ENCODE peak calls at places on chromosomes 2 and 18, in seven cellular contexts. H is NCI-H510A; T is effector memory CD4-positive, alpha-beta T cell; J is DMS 273 treated with DMSO at 0.1 percent for 48 hours; M is activated effector memory CD4-positive, alpha-beta T cell treated with Interleukin-2 at 50 U/mL for 16 hours; P is activated T-helper 9 cell treated with anti-CD3 and anti-CD28 coated beads, Interleukin-2, amount 50 U/mL, for 16 hours; A is H1. X is an unnamed sample.

GRCh38 chr2:55581435-55581834 is 36.0 kb downstream of the PPP4R3B start:
- DNase-seq in M (no peak), H (no peak), J (no peak), P (no peak), A (no peak), T (no peak), X (peak; percentile 6)

GRCh38 chr2:172397136-172397825 is 30.1 kb upstream of the ITGA6 start:
- DNase-seq in P (no peak), T (no peak), M (no peak), A (no peak), J (no peak), H (no peak), X (no peak)

GRCh38 chr2:207902822-207903221 is 122.5 kb downstream of the PLEKHM3 start:
- DNase-seq in J (no peak), T (no peak), M (no peak), H (no peak), P (no peak), A (no peak), X (no peak)

GRCh38 chr18:9335255-9336045 is 877 bp downstream of the TWSG1 start:
- DNase-seq in A (no peak), P (no peak), M (no peak), H (no peak), J (no peak), T (no peak), X (peak; percentile 21)

GRCh38 chr2:109637749-109638570 is 23.8 kb downstream of the SOWAHC start:
- DNase-seq in H (no peak), J (no peak), M (no peak), P (no peak), A (no peak), T (no peak), X (peak; percentile 40)

GRCh38 chr2:184507254-184507653 is 91.1 kb upstream of the ZNF804A start:
- DNase-seq in A (no peak), J (no peak), H (no peak), M (no peak), P (no peak), T (no peak), X (no peak)

GRCh38 chr2:223896751-223897320 is 48.3 kb downstream of the WDFY1 start:
- DNase-seq in P (no peak), H (no peak), J (no peak), T (no peak), A (no peak), M (no peak), X (peak; percentile 43)

GRCh38 chr2:81194176-81194575 is 889.6 kb upstream of the LRRTM1 start:
- DNase-seq in T (no peak), P (no peak), A (no peak), H (no peak), M (no peak), J (no peak), X (no peak)

GRCh38 chr18:52175406-52175805 is 164.6 kb upstream of the DCC start:
- DNase-seq in P (no peak), H (no peak), A (no peak), T (no peak), M (no peak), J (no peak), X (no peak)

GRCh38 chr2:51994123-51994788 is 962.3 kb upstream of the NRXN1 start:
- DNase-seq in T (no peak), M (no peak), H (peak; percentile 25), J (no peak), A (no peak), P (no peak), X (no peak)

GRCh38 chr2:182133195-182133891 is 147.7 kb downstream of the PPP1R1C start:
- DNase-seq in A (no peak), P (no peak), T (no peak), J (no peak), H (no peak), M (no peak), X (peak; percentile 54)

GRCh38 chr18:43627833-43628370 is 350.6 kb upstream of the SYT4 start:
- DNase-seq in T (no peak), M (no peak), P (no peak), J (no peak), A (no peak), H (no peak), X (no peak)

GRCh38 chr18:62634991-62635630 is 80.2 kb upstream of the PHLPP1 start:
- DNase-seq in T (no peak), P (no peak), H (no peak), A (no peak), M (no peak), J (peak; percentile 29), X (peak; percentile 39)

GRCh38 chr2:239912171-239912937 is 112.8 kb downstream of the NDUFA10 start:
- DNase-seq in A (peak; percentile 24), M (no peak), H (no peak), J (no peak), T (no peak), P (no peak), X (no peak)

GRCh38 chr2:9327873-9328352 is 95.4 kb downstream of the ITGB1BP1 start:
- DNase-seq in J (no peak), T (no peak), M (no peak), H (peak; percentile 22), P (no peak), A (no peak), X (no peak)

GRCh38 chr18:3157086-3157485 is 62.7 kb downstream of the MYOM1 start:
- DNase-seq in J (no peak), A (no peak), T (no peak), P (no peak), H (no peak), M (no peak), X (no peak)

GRCh38 chr2:65057391-65058052 is 1.3 kb downstream of the CEP68 start:
- DNase-seq in M (peak; percentile 39), P (peak; percentile 29), J (no peak), H (no peak), A (no peak), T (peak; percentile 14), X (peak; percentile 37)